ENCODE peak calls at places on chromosome 16, in eight cellular contexts. T, U, H, K, R, V, J and L are unnamed samples.

GRCh38 chr16:11315499-11315898 is 29.8 kb upstream of the RMI2 start:
- DNase-seq in T (no peak), U (no peak), H (no peak), K (no peak), R (no peak), V (peak), J (peak), L (no peak)

GRCh38 chr16:56354746-56355145 is 70.6 kb downstream of the AMFR start:
- DNase-seq in T (peak), U (no peak), H (no peak), K (no peak), R (peak), V (no peak), J (no peak), L (peak)

GRCh38 chr16:81005644-81006471 is 827 bp downstream of the CMC2 start:
- DNase-seq in T (no peak), U (no peak), H (peak), K (no peak), R (no peak), V (no peak), J (no peak), L (no peak)

GRCh38 chr16:57624044-57624688 is 4.3 kb upstream of the ADGRG1 start:
- DNase-seq in T (peak), U (no peak), H (no peak), K (no peak), R (no peak), V (no peak), J (no peak), L (no peak)

GRCh38 chr16:49189286-49189685 is 92.4 kb downstream of the CBLN1 start:
- DNase-seq in T (no peak), U (no peak), H (no peak), K (no peak), R (no peak), V (no peak), J (no peak), L (no peak)

GRCh38 chr16:89061590-89062380 is 31.9 kb upstream of the ACSF3 start:
- DNase-seq in T (no peak), U (no peak), H (no peak), K (no peak), R (no peak), V (no peak), J (no peak), L (no peak)

GRCh38 chr16:88302666-88303065 is 80.1 kb upstream of the ZNF469 start:
- DNase-seq in T (no peak), U (no peak), H (no peak), K (no peak), R (peak), V (no peak), J (no peak), L (no peak)

GRCh38 chr16:70804729-70805169 is 3.8 kb upstream of the VAC14 start:
- DNase-seq in T (no peak), U (no peak), H (no peak), K (no peak), R (no peak), V (no peak), J (no peak), L (no peak)

GRCh38 chr16:86027366-86028126 is 128.6 kb downstream of the IRF8 start:
- DNase-seq in T (no peak), U (no peak), H (no peak), K (no peak), R (no peak), V (no peak), J (no peak), L (no peak)

GRCh38 chr16:68447721-68448359 is 468 bp downstream of the SMPD3 start:
- DNase-seq in T (peak), U (no peak), H (peak), K (no peak), R (no peak), V (peak), J (no peak), L (no peak)

GRCh38 chr16:47037396-47037745 is 63.9 kb upstream of the DNAJA2 start:
- DNase-seq in T (peak), U (no peak), H (no peak), K (no peak), R (peak), V (no peak), J (no peak), L (peak)

GRCh38 chr16:3774819-3775218 is 57.5 kb upstream of the TRAP1 start:
- DNase-seq in T (no peak), U (no peak), H (no peak), K (no peak), R (no peak), V (no peak), J (no peak), L (no peak)

GRCh38 chr16:72961115-72961832 is 86.7 kb downstream of the ZFHX3 start:
- DNase-seq in T (no peak), U (no peak), H (peak), K (peak), R (no peak), V (no peak), J (no peak), L (no peak)